ENCODE peak calls at places on chromosomes 6 and 20, in nine cellular contexts. A is nephron progenitor cell, D is H9, G is fibroblast of the aortic adventitia, X is GM12865, S is IMR-90, I is hepatocyte, U is left ventricle myocardium inferior, B is K562. Y is an unnamed sample.

GRCh38 chr6:38925110-38925509 is 123.5 kb upstream of the GLP1R start:
- DNase-seq in A (no peak), D (no peak), G (no peak), X (no peak), S (no peak), I (no peak), U (no peak), B (no peak), Y (no peak)

GRCh38 chr20:11248691-11249178 is 574.9 kb upstream of the JAG1 start:
- DNase-seq in A (no peak), D (no peak), G (no peak), X (no peak), S (no peak), I (no peak), U (no peak), B (no peak), Y (no peak)

GRCh38 chr20:3041818-3042504 is 1.5 kb upstream of the GNRH2 start:
- DNase-seq in A (peak; percentile 18), D (no peak), G (peak; percentile 46), X (no peak), S (peak; percentile 4), I (no peak), U (no peak), B (no peak), Y (no peak)

GRCh38 chr6:41639556-41640371 is 1.5 kb downstream of the MDFI start:
- DNase-seq in A (no peak), D (peak; percentile 62), G (no peak), X (no peak), S (no peak), I (peak; percentile 60), U (no peak), B (no peak), Y (no peak)

GRCh38 chr6:25641940-25642666 is 9.9 kb upstream of the SCGN start:
- DNase-seq in A (no peak), D (no peak), G (no peak), X (no peak), S (no peak), I (no peak), U (no peak), B (no peak), Y (no peak)

GRCh38 chr6:352474-352873 is 39.1 kb upstream of the IRF4 start:
- DNase-seq in A (no peak), D (no peak), G (no peak), X (no peak), S (no peak), I (no peak), U (no peak), B (no peak), Y (no peak)

GRCh38 chr20:1391640-1392442 is 1.0 kb downstream of the FKBP1A start:
- DNase-seq in A (peak; percentile 25), D (peak; percentile 62), G (no peak), X (peak; percentile 38), S (peak; percentile 43), I (peak; percentile 30), U (no peak), B (peak; percentile 46), Y (no peak)

GRCh38 chr6:33915134-33915533 is 111.3 kb upstream of the MLN start:
- DNase-seq in A (no peak), D (no peak), G (no peak), X (peak; percentile 11), S (no peak), I (no peak), U (peak; percentile 32), B (no peak), Y (no peak)

GRCh38 chr6:33702345-33702977 is 9.0 kb downstream of the UQCC2 start:
- DNase-seq in A (no peak), D (peak; percentile 54), G (peak; percentile 64), X (peak; percentile 67), S (peak; percentile 61), I (peak; percentile 65), U (no peak), B (peak; percentile 50), Y (no peak)

GRCh38 chr6:159745081-159745480 is 16.8 kb upstream of the ACAT2 start:
- DNase-seq in A (no peak), D (no peak), G (no peak), X (no peak), S (no peak), I (no peak), U (no peak), B (no peak), Y (no peak)

GRCh38 chr20:58330692-58331091 is 21.2 kb downstream of the RAB22A start:
- DNase-seq in A (no peak), D (no peak), G (peak; percentile 59), X (no peak), S (peak; percentile 28), I (no peak), U (no peak), B (no peak), Y (no peak)

GRCh38 chr6:43817192-43817591 is 47.2 kb downstream of the VEGFA start:
- DNase-seq in A (no peak), D (peak; percentile 72), G (peak; percentile 24), X (peak; percentile 48), S (peak; percentile 31), I (peak; percentile 75), U (peak; percentile 52), B (peak; percentile 71), Y (peak; percentile 41)
- TF ChIP-seq CTCF in A (no peak), D (peak; percentile 65), G (peak; percentile 32), X (peak; percentile 23), S (peak; percentile 44), I (peak; percentile 32), U (peak; percentile 64), B (peak; percentile 78), Y (no peak)

GRCh38 chr6:80106418-80107235 is at the start of gene BCKDHB:
- DNase-seq in A (peak; percentile 97), D (peak; percentile 99), G (peak; percentile 97), X (peak; percentile 99), S (peak; percentile 96), I (peak; percentile 99), U (peak; percentile 97), B (peak; percentile 99), Y (peak; percentile 96)
- TF ChIP-seq CTCF in A (no peak), D (no peak), G (no peak), X (no peak), S (no peak), I (no peak), U (no peak), B (no peak), Y (no peak)

GRCh38 chr20:21017381-21018085 is 88.6 kb downstream of the LINC00237 start:
- DNase-seq in A (no peak), D (no peak), G (no peak), X (no peak), S (no peak), I (peak; percentile 11), U (no peak), B (no peak), Y (no peak)

GRCh38 chr20:21019831-21020655 is 86.1 kb downstream of the LINC00237 start:
- DNase-seq in A (peak; percentile 4), D (no peak), G (no peak), X (no peak), S (no peak), I (no peak), U (no peak), B (no peak), Y (no peak)

GRCh38 chr20:21020656-21021004 is 85.5 kb downstream of the LINC00237 start:
- DNase-seq in A (no peak), D (no peak), G (peak; percentile 19), X (no peak), S (no peak), I (no peak), U (no peak), B (no peak), Y (no peak)

GRCh38 chr20:21019468-21019830 is 86.7 kb downstream of the LINC00237 start:
- DNase-seq in A (no peak), D (no peak), G (no peak), X (no peak), S (no peak), I (no peak), U (no peak), B (no peak), Y (no peak)

DNA sequence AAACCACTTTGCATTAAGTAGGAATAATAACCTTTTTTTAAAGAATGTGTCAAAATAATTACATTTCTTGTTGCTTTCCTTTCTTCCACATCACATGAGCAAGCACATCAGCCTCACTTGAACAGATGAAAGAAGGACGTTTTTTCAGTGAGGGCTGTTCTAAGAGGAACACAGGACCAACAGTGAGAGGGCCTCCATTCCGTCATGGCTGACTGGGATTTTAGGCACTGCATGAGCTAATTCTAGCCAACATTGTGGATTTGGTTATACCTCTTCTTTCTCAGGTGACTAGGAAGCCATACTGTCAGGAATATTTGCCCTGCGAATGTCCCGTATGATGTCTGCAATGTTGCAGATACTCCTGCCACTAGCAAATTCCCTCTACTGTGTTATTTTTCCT is 87.6 kb downstream of the LINC00237 start:
- DNase-seq in A (no peak), D (no peak), G (no peak), X (no peak), S (no peak), I (no peak), U (no peak), B (no peak), Y (no peak)
- TF ChIP-seq CTCF in A (no peak), D (no peak), G (no peak), X (no peak), S (no peak), I (no peak), U (no peak), B (no peak), Y (no peak)

GRCh38 chr6:169990095-169991030 is 238.9 kb downstream of the ERMARD start:
- DNase-seq in A (no peak), D (no peak), G (no peak), X (no peak), S (no peak), I (no peak), U (no peak), B (peak; percentile 15), Y (peak; percentile 74)

GRCh38 chr6:169986848-169987498 is 235.6 kb downstream of the ERMARD start:
- DNase-seq in A (no peak), D (no peak), G (no peak), X (no peak), S (no peak), I (no peak), U (peak; percentile 8), B (no peak), Y (no peak)

GRCh38 chr6:169989594-169989993 is 238.2 kb downstream of the ERMARD start:
- DNase-seq in A (no peak), D (no peak), G (no peak), X (no peak), S (no peak), I (no peak), U (no peak), B (no peak), Y (no peak)

GRCh38 chr6:169991031-169991390 is 239.6 kb downstream of the ERMARD start:
- DNase-seq in A (no peak), D (peak; percentile 20), G (no peak), X (no peak), S (no peak), I (no peak), U (no peak), B (no peak), Y (no peak)

DNA sequence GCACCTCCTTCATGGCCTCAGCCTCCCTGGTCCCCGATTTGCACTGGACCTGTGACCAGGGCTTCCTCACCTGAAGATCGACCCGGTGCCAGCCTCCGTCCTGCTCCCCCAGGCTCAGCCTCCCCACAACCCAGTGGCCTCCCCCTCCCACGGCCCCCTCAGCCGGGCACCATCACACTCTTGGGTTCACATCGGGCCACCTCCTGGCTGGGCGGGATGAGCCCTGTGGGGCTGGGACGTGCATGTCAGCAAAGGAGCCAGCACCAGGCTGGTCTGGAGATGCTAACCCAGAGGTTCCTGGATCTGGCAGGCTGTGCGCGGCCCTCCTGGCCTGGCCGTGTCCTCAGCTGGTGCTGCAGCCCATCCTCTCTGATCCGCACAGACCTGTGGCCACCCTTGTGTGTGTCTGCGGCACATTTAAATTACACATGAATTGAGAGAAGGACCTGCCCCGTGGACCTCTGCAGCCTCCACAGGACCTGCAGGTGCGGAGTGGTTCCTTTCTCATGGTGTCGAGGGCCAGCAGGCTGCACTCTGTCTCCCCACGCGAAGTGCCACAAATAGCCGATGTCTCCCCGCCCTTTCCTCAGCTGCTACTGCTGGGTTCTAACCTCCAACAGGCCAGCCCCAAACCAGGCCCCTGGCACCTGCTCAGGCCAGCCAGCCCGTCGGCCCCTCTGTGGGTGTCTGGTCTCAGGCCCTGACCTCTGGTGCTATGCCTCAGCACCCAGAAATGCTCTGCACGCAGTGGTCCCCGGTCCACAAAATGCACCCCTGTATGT is 237.5 kb downstream of the ERMARD start:
- DNase-seq in A (no peak), D (no peak), G (no peak), X (no peak), S (no peak), I (no peak), U (no peak), B (no peak), Y (no peak)
- TF ChIP-seq CTCF in A (no peak), D (no peak), G (no peak), X (no peak), S (no peak), I (no peak), U (no peak), B (no peak), Y (no peak)

Y was measured in GM20000.